ENCODE peak calls at places on chromosomes 3 and 15, in four cellular contexts. X, T, B and D are unnamed samples.

GRCh38 chr3:140421884-140422283 is 256.0 kb upstream of the TRIM42 start:
- DNase-seq in X (no peak), T (no peak), B (no peak), D (no peak)

GRCh38 chr3:13688824-13689223 is 139.9 kb downstream of the FBLN2 start:
- DNase-seq in X (no peak), T (no peak), B (no peak), D (no peak)

GRCh38 chr15:66767370-66767769 is 65.3 kb downstream of the SMAD6 start:
- DNase-seq in X (no peak), T (no peak), B (no peak), D (peak; percentile 61)

GRCh38 chr15:45457641-45458539 is 64.7 kb downstream of the SLC30A4 start:
- DNase-seq in X (peak; percentile 79), T (peak; percentile 68), B (peak; percentile 23), D (peak; percentile 62)

GRCh38 chr3:186997061-186998054 is 67.0 kb downstream of the ST6GAL1 start:
- DNase-seq in X (no peak), T (no peak), B (no peak), D (no peak)

GRCh38 chr3:69144631-69145244 is 22.3 kb upstream of the LMOD3 start:
- DNase-seq in X (no peak), T (no peak), B (no peak), D (no peak)

GRCh38 chr3:102129774-102130608 is 280.7 kb downstream of the NFKBIZ start:
- DNase-seq in X (no peak), T (peak; percentile 67), B (no peak), D (peak; percentile 45)

GRCh38 chr15:96978937-96979473 is 648.5 kb downstream of the NR2F2 start:
- DNase-seq in X (no peak), T (no peak), B (no peak), D (no peak)

GRCh38 chr3:189824629-189825312 is 193.6 kb downstream of the TP63 start:
- DNase-seq in X (no peak), T (peak; percentile 86), B (no peak), D (peak; percentile 37)

GRCh38 chr15:63466378-63467192 is 37.8 kb upstream of the USP3 start:
- DNase-seq in X (no peak), T (peak; percentile 69), B (no peak), D (peak; percentile 50)

GRCh38 chr3:185049710-185050109 is 103.2 kb downstream of the C3orf70 start:
- DNase-seq in X (no peak), T (no peak), B (no peak), D (no peak)

GRCh38 chr15:90837052-90837621 is 31.3 kb upstream of the FURIN start:
- DNase-seq in X (no peak), T (no peak), B (no peak), D (no peak)